ENCODE peak calls at places on chromosomes 16 and 17, in nine cellular contexts. P is AG08395; E is body of pancreas; L is HS-5; J is stimulated activated CD8-positive, alpha-beta memory T cell treated with anti-CD3 and anti-CD28 coated beads, Interleukin-7, amount 100 ng/mL, for 24 hours; K is NCI-H1105 treated with DMSO at 0.1 percent for 48 hours; W is mesendoderm; C is upper lobe of right lung; Q is epithelial cell of proximal tubule. M is an unnamed sample.
A peak's percentile ranks its signal among the peaks of the same experiment; 100 is the strongest.

GRCh38 chr16:85306071-85306792 is 194.0 kb upstream of the CIBAR2 start:
- DNase-seq in P (peak; percentile 66), E (peak; percentile 89), L (no peak), J (peak; percentile 59), K (no peak), W (peak; percentile 78), C (peak; percentile 97), Q (peak; percentile 40), M (peak; percentile 31)

GRCh38 chr17:75552425-75552824 is 26.9 kb downstream of the LLGL2 start:
- DNase-seq in P (no peak), E (no peak), L (no peak), J (no peak), K (no peak), W (no peak), C (no peak), Q (no peak), M (no peak)

GRCh38 chr16:4505356-4506153 is 29.4 kb downstream of the HMOX2 start:
- DNase-seq in P (no peak), E (no peak), L (no peak), J (peak; percentile 27), K (no peak), W (no peak), C (no peak), Q (no peak), M (no peak)

GRCh38 chr17:64386412-64387144 is 4.1 kb downstream of the PECAM1 start:
- DNase-seq in P (no peak), E (no peak), L (no peak), J (no peak), K (no peak), W (no peak), C (peak; percentile 54), Q (no peak), M (no peak)

GRCh38 chr17:58328195-58329034 is at the start of gene TSPOAP1:
- DNase-seq in P (no peak), E (peak; percentile 43), L (no peak), J (peak; percentile 75), K (no peak), W (peak; percentile 65), C (peak; percentile 70), Q (no peak), M (no peak)

GRCh38 chr16:73011926-73012325 is 36.0 kb downstream of the ZFHX3 start:
- DNase-seq in P (no peak), E (no peak), L (no peak), J (no peak), K (no peak), W (peak; percentile 35), C (no peak), Q (no peak), M (no peak)

GRCh38 chr17:40303009-40303657 is 5.8 kb upstream of the RARA start:
- DNase-seq in P (peak; percentile 65), E (peak; percentile 72), L (no peak), J (no peak), K (peak; percentile 48), W (peak; percentile 70), C (no peak), Q (no peak), M (no peak)

GRCh38 chr17:13584701-13585080 is 17.0 kb downstream of the HS3ST3A1 start:
- DNase-seq in P (no peak), E (no peak), L (peak; percentile 82), J (no peak), K (no peak), W (peak; percentile 43), C (no peak), Q (no peak), M (no peak)

GRCh38 chr17:70767102-70767701 is 597.9 kb downstream of the KCNJ2 start:
- DNase-seq in P (peak; percentile 45), E (no peak), L (no peak), J (no peak), K (peak; percentile 55), W (peak; percentile 31), C (no peak), Q (no peak), M (peak; percentile 11)

GRCh38 chr17:75034236-75034908 is 12.4 kb downstream of the ATP5PD start:
- DNase-seq in P (peak; percentile 70), E (peak; percentile 93), L (peak; percentile 73), J (peak; percentile 92), K (peak; percentile 73), W (peak; percentile 95), C (peak; percentile 91), Q (no peak), M (peak; percentile 69)